ENCODE peak calls at places on chromosomes 11 and 22, in six cellular contexts. One of them, this sample, is unnamed.
A peak's percentile ranks its signal among the peaks of the same experiment; 100 is the strongest.

GRCh38 chr11:34308049-34308692 is 49.6 kb downstream of the ABTB2 start:
- DNase-seq in MM.1S: no peak
- DNase-seq in cardiac muscle cell: no peak
- DNase-seq in heart right ventricle: no peak
- DNase-seq in thoracic aorta: no peak
- DNase-seq in thyroid gland: no peak
- DNase-seq in this sample: no peak

GRCh38 chr11:19849947-19850593 is 137.4 kb downstream of the NAV2 start:
- DNase-seq in MM.1S: no peak
- DNase-seq in cardiac muscle cell: no peak
- DNase-seq in heart right ventricle: no peak
- DNase-seq in thoracic aorta: no peak
- DNase-seq in thyroid gland: no peak
- DNase-seq in this sample: no peak

GRCh38 chr11:7574491-7575129 is 60.8 kb downstream of the PPFIBP2 start:
- DNase-seq in MM.1S: no peak
- DNase-seq in cardiac muscle cell: no peak
- DNase-seq in heart right ventricle: no peak
- DNase-seq in thoracic aorta: no peak
- DNase-seq in thyroid gland: no peak
- DNase-seq in this sample: no peak

GRCh38 chr11:109423114-109423859 is 1.3 kb downstream of the C11orf87 start:
- DNase-seq in MM.1S: no peak
- DNase-seq in cardiac muscle cell: peak; percentile 13
- DNase-seq in heart right ventricle: no peak
- DNase-seq in thoracic aorta: no peak
- DNase-seq in thyroid gland: no peak
- DNase-seq in this sample: no peak

GRCh38 chr11:94449437-94449836 is 44.2 kb downstream of the MRE11 start:
- DNase-seq in MM.1S: no peak
- DNase-seq in cardiac muscle cell: no peak
- DNase-seq in heart right ventricle: no peak
- DNase-seq in thoracic aorta: no peak
- DNase-seq in thyroid gland: no peak
- DNase-seq in this sample: no peak

GRCh38 chr22:49081261-49081666 is 746.4 kb downstream of the BRD1 start:
- DNase-seq in MM.1S: no peak
- DNase-seq in cardiac muscle cell: no peak
- DNase-seq in heart right ventricle: no peak
- DNase-seq in thoracic aorta: no peak
- DNase-seq in thyroid gland: no peak
- DNase-seq in this sample: no peak

GRCh38 chr22:49770454-49771265 is 57.0 kb downstream of the BRD1 start:
- DNase-seq in MM.1S: no peak
- DNase-seq in cardiac muscle cell: no peak
- DNase-seq in heart right ventricle: no peak
- DNase-seq in thoracic aorta: no peak
- DNase-seq in thyroid gland: no peak
- DNase-seq in this sample: peak; percentile 20

GRCh38 chr11:36577859-36578258 is 10.1 kb downstream of the RAG1 start:
- DNase-seq in MM.1S: no peak
- DNase-seq in cardiac muscle cell: no peak
- DNase-seq in heart right ventricle: no peak
- DNase-seq in thoracic aorta: no peak
- DNase-seq in thyroid gland: no peak
- DNase-seq in this sample: no peak

GRCh38 chr11:9057888-9058287 is 33.5 kb downstream of the SCUBE2 start:
- DNase-seq in MM.1S: no peak
- DNase-seq in cardiac muscle cell: no peak
- DNase-seq in heart right ventricle: no peak
- DNase-seq in thoracic aorta: no peak
- DNase-seq in thyroid gland: no peak
- DNase-seq in this sample: no peak

GRCh38 chr11:11916981-11917399 is 75.2 kb downstream of the USP47 start:
- DNase-seq in MM.1S: no peak
- DNase-seq in cardiac muscle cell: no peak
- DNase-seq in heart right ventricle: no peak
- DNase-seq in thoracic aorta: no peak
- DNase-seq in thyroid gland: no peak
- DNase-seq in this sample: no peak

GRCh38 chr11:130414107-130415088 is 14.0 kb downstream of the ADAMTS8 start:
- DNase-seq in MM.1S: no peak
- DNase-seq in cardiac muscle cell: no peak
- DNase-seq in heart right ventricle: no peak
- DNase-seq in thoracic aorta: no peak
- DNase-seq in thyroid gland: no peak
- DNase-seq in this sample: no peak

GRCh38 chr22:24542641-24543040 is 12.3 kb downstream of the GUCD1 start:
- DNase-seq in MM.1S: no peak
- DNase-seq in cardiac muscle cell: no peak
- DNase-seq in heart right ventricle: peak; percentile 49
- DNase-seq in thoracic aorta: no peak
- DNase-seq in thyroid gland: peak; percentile 35
- DNase-seq in this sample: peak; percentile 76

GRCh38 chr11:115164774-115165173 is 339.4 kb downstream of the CADM1 start:
- DNase-seq in MM.1S: no peak
- DNase-seq in cardiac muscle cell: no peak
- DNase-seq in heart right ventricle: no peak
- DNase-seq in thoracic aorta: no peak
- DNase-seq in thyroid gland: no peak
- DNase-seq in this sample: no peak

GRCh38 chr22:22822106-22822505 is 65.5 kb upstream of the IGLL5 start:
- DNase-seq in MM.1S: no peak
- DNase-seq in cardiac muscle cell: no peak
- DNase-seq in heart right ventricle: no peak
- DNase-seq in thoracic aorta: no peak
- DNase-seq in thyroid gland: no peak
- DNase-seq in this sample: no peak

GRCh38 chr22:22825213-22825593 is 62.4 kb upstream of the IGLL5 start:
- DNase-seq in MM.1S: no peak
- DNase-seq in cardiac muscle cell: no peak
- DNase-seq in heart right ventricle: no peak
- DNase-seq in thoracic aorta: no peak
- DNase-seq in thyroid gland: no peak
- DNase-seq in this sample: no peak

GRCh38 chr22:22821340-22821739 is 66.3 kb upstream of the IGLL5 start:
- DNase-seq in MM.1S: no peak
- DNase-seq in cardiac muscle cell: no peak
- DNase-seq in heart right ventricle: no peak
- DNase-seq in thoracic aorta: no peak
- DNase-seq in thyroid gland: no peak
- DNase-seq in this sample: no peak

GRCh38 chr22:22824340-22825212 is 63.0 kb upstream of the IGLL5 start:
- DNase-seq in MM.1S: no peak
- DNase-seq in cardiac muscle cell: no peak
- DNase-seq in heart right ventricle: no peak
- DNase-seq in thoracic aorta: no peak
- DNase-seq in thyroid gland: no peak
- DNase-seq in this sample: no peak

DNA sequence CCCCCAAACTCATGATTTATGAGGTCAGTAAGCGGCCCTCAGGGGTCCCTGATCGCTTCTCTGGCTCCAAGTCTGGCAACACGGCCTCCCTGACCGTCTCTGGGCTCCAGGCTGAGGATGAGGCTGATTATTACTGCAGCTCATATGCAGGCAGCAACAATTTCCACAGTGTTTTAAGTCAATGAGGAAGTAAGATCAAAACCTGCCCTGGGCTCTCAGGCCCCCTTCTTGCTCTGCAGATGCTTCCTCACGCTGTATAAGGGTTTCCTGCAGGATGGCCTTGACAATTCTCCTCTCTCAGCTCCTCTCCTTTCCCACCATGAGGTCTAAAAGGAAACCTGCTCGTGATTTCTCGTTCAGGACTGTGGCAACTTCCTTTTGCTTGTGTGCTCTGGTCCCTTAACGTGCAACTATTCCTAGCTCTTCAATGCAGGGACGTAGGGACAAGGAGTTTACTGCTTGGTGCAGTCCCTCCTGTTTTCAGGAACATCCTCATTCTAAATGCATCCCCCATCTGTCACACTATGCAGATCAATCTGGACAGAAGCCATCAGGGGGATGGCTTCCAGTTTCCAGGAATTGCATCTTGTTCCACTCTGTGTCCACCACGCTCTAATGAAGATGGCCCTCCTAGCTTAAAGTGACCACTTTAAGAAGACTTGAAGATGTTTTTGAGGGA is 64.4 kb upstream of the IGLL5 start:
- DNase-seq in MM.1S: no peak
- DNase-seq in cardiac muscle cell: no peak
- DNase-seq in heart right ventricle: no peak
- DNase-seq in thoracic aorta: no peak
- DNase-seq in thyroid gland: no peak
- DNase-seq in this sample: no peak
- H3K4me1 ChIP-seq in MM.1S: peaks cover 84% of the 10 kb centered on the region
- H3K4me1 ChIP-seq in cardiac muscle cell: no peaks in the 10 kb centered on the region
- H3K4me1 ChIP-seq in heart right ventricle: peaks cover 18% of the 10 kb centered on the region
- H3K4me1 ChIP-seq in thoracic aorta: no peaks in the 10 kb centered on the region
- H3K4me1 ChIP-seq in thyroid gland: no peaks in the 10 kb centered on the region
- H3K4me1 ChIP-seq in this sample: no peaks in the 10 kb centered on the region

GRCh38 chr11:47541070-47541469 is 11.9 kb downstream of the CELF1 start:
- DNase-seq in MM.1S: no peak
- DNase-seq in cardiac muscle cell: no peak
- DNase-seq in heart right ventricle: no peak
- DNase-seq in thoracic aorta: no peak
- DNase-seq in thyroid gland: no peak
- DNase-seq in this sample: no peak

GRCh38 chr11:47550288-47551052 is 2.5 kb downstream of the CELF1 start:
- DNase-seq in MM.1S: no peak
- DNase-seq in cardiac muscle cell: no peak
- DNase-seq in heart right ventricle: no peak
- DNase-seq in thoracic aorta: no peak
- DNase-seq in thyroid gland: no peak
- DNase-seq in this sample: no peak

GRCh38 chr11:47539681-47540039 is 13.3 kb downstream of the CELF1 start:
- DNase-seq in MM.1S: no peak
- DNase-seq in cardiac muscle cell: no peak
- DNase-seq in heart right ventricle: no peak
- DNase-seq in thoracic aorta: no peak
- DNase-seq in thyroid gland: no peak
- DNase-seq in this sample: no peak

GRCh38 chr11:47551086-47551485 is 1.8 kb downstream of the CELF1 start:
- DNase-seq in MM.1S: peak; percentile 60
- DNase-seq in cardiac muscle cell: peak; percentile 35
- DNase-seq in heart right ventricle: no peak
- DNase-seq in thoracic aorta: no peak
- DNase-seq in thyroid gland: no peak
- DNase-seq in this sample: no peak

DNA sequence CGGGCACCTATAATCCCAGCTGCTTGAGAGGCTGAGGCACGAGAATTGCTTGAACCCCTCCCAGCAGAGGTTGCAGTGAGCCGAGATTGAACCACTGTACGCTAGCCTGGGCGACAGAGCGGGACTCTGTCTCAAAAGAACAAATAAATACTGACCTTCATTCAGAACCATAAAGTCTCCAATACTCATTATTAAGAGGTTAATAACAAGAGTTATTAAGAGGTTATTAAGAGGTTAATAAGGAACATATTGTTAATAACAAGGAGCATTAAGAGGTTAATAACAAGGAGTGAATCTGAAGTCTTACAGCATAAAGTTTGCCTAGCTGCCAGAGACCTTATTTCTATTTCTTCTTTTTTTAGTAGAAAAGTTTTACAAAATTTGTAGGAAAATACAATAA is 7.6 kb downstream of the CELF1 start:
- DNase-seq in MM.1S: no peak
- DNase-seq in cardiac muscle cell: no peak
- DNase-seq in heart right ventricle: no peak
- DNase-seq in thoracic aorta: no peak
- DNase-seq in thyroid gland: no peak
- DNase-seq in this sample: no peak
- H3K27ac ChIP-seq in MM.1S: no peak overlapping the region
- H3K27ac ChIP-seq in cardiac muscle cell: no peak overlapping the region
- H3K27ac ChIP-seq in heart right ventricle: no peak overlapping the region
- H3K27ac ChIP-seq in thoracic aorta: no peak overlapping the region
- H3K27ac ChIP-seq in thyroid gland: no peak overlapping the region
- H3K27ac ChIP-seq in this sample: no peak overlapping the region

GRCh38 chr22:25777870-25778269 is 35.9 kb downstream of the MYO18B start:
- DNase-seq in MM.1S: no peak
- DNase-seq in cardiac muscle cell: no peak
- DNase-seq in heart right ventricle: no peak
- DNase-seq in thoracic aorta: no peak
- DNase-seq in thyroid gland: no peak
- DNase-seq in this sample: no peak
- TF ChIP-seq CTCF in MM.1S: peak; percentile 40
- TF ChIP-seq CTCF in cardiac muscle cell: peak; percentile 48
- TF ChIP-seq CTCF in heart right ventricle: peak; percentile 43
- TF ChIP-seq CTCF in thoracic aorta: no peak
- TF ChIP-seq CTCF in thyroid gland: no peak
- TF ChIP-seq CTCF in this sample: peak; percentile 39

GRCh38 chr22:37747715-37748100 is 50.9 kb downstream of the TRIOBP start:
- DNase-seq in MM.1S: no peak
- DNase-seq in cardiac muscle cell: no peak
- DNase-seq in heart right ventricle: no peak
- DNase-seq in thoracic aorta: no peak
- DNase-seq in thyroid gland: no peak
- DNase-seq in this sample: no peak
- H3K4me1 ChIP-seq in MM.1S: peaks cover 9% of the 10 kb centered on the region
- H3K4me1 ChIP-seq in cardiac muscle cell: peaks cover 48% of the 10 kb centered on the region
- H3K4me1 ChIP-seq in heart right ventricle: peaks cover 71% of the 10 kb centered on the region
- H3K4me1 ChIP-seq in thoracic aorta: peaks cover 64% of the 10 kb centered on the region
- H3K4me1 ChIP-seq in thyroid gland: peaks cover 77% of the 10 kb centered on the region
- H3K4me1 ChIP-seq in this sample: peaks cover 56% of the 10 kb centered on the region

GRCh38 chr11:65384301-65384889 is 1.9 kb upstream of the SLC25A45 start:
- DNase-seq in MM.1S: no peak
- DNase-seq in cardiac muscle cell: peak; percentile 60
- DNase-seq in heart right ventricle: no peak
- DNase-seq in thoracic aorta: no peak
- DNase-seq in thyroid gland: no peak
- DNase-seq in this sample: no peak

GRCh38 chr11:65382804-65383368 is 440 bp upstream of the SLC25A45 start:
- DNase-seq in MM.1S: no peak
- DNase-seq in cardiac muscle cell: peak; percentile 38
- DNase-seq in heart right ventricle: no peak
- DNase-seq in thoracic aorta: no peak
- DNase-seq in thyroid gland: peak; percentile 96
- DNase-seq in this sample: no peak

GRCh38 chr11:65382036-65382803 is at the start of gene SLC25A45:
- DNase-seq in MM.1S: peak; percentile 85
- DNase-seq in cardiac muscle cell: peak; percentile 86
- DNase-seq in heart right ventricle: peak; percentile 93
- DNase-seq in thoracic aorta: peak; percentile 86
- DNase-seq in thyroid gland: peak; percentile 90
- DNase-seq in this sample: peak; percentile 95

GRCh38 chr11:65381721-65382035 is 768 bp downstream of the SLC25A45 start:
- DNase-seq in MM.1S: no peak
- DNase-seq in cardiac muscle cell: no peak
- DNase-seq in heart right ventricle: peak; percentile 62
- DNase-seq in thoracic aorta: no peak
- DNase-seq in thyroid gland: no peak
- DNase-seq in this sample: peak; percentile 62

GRCh38 chr11:65383778-65384177 is 1.3 kb upstream of the SLC25A45 start:
- DNase-seq in MM.1S: no peak
- DNase-seq in cardiac muscle cell: no peak
- DNase-seq in heart right ventricle: no peak
- DNase-seq in thoracic aorta: no peak
- DNase-seq in thyroid gland: no peak
- DNase-seq in this sample: no peak
- H3K27ac ChIP-seq in MM.1S: no peak overlapping the region
- H3K27ac ChIP-seq in cardiac muscle cell: peak overlapping the region; percentile 76
- H3K27ac ChIP-seq in heart right ventricle: peak overlapping the region; percentile 99
- H3K27ac ChIP-seq in thoracic aorta: peak overlapping the region; percentile 94
- H3K27ac ChIP-seq in thyroid gland: peak overlapping the region; percentile 94
- H3K27ac ChIP-seq in this sample: peak overlapping the region; percentile 96

GRCh38 chr11:68035266-68035876 is 3.5 kb upstream of the TCIRG1 start:
- DNase-seq in MM.1S: no peak
- DNase-seq in cardiac muscle cell: no peak
- DNase-seq in heart right ventricle: no peak
- DNase-seq in thoracic aorta: no peak
- DNase-seq in thyroid gland: no peak
- DNase-seq in this sample: no peak
- TF ChIP-seq CTCF in MM.1S: no peak
- TF ChIP-seq CTCF in cardiac muscle cell: no peak
- TF ChIP-seq CTCF in heart right ventricle: no peak
- TF ChIP-seq CTCF in thoracic aorta: no peak
- TF ChIP-seq CTCF in thyroid gland: no peak
- TF ChIP-seq CTCF in this sample: no peak

This sample was measured in heart left ventricle.